ENCODE peak calls at places on chromosome 20, in four cellular contexts. A is adrenal gland, D is ovary, H is OCI-LY7. F is an unnamed sample.
A peak's percentile ranks its signal among the peaks of the same experiment; 100 is the strongest.

GRCh38 chr20:24773751-24774201 is 175.3 kb upstream of the CST7 start:
- DNase-seq in A (peak; percentile 10), D (no peak), H (no peak), F (no peak)

GRCh38 chr20:32238483-32239425 is 31.1 kb downstream of the POFUT1 start:
- DNase-seq in A (no peak), D (no peak), H (no peak), F (no peak)

GRCh38 chr20:10696650-10697049 is 22.9 kb upstream of the JAG1 start:
- DNase-seq in A (no peak), D (no peak), H (peak; percentile 18), F (no peak)

GRCh38 chr20:5369622-5370021 is 52.9 kb upstream of the PROKR2 start:
- DNase-seq in A (no peak), H (no peak), D (no peak), F (no peak)

GRCh38 chr20:6665621-6666345 is 101.7 kb upstream of the BMP2 start:
- DNase-seq in H (no peak), A (no peak), D (no peak), F (no peak)

GRCh38 chr20:52490715-52491430 is 299.3 kb upstream of the ZFP64 start:
- DNase-seq in D (no peak), A (no peak), H (no peak), F (no peak)

GRCh38 chr20:39619386-39619785 is 657.2 kb downstream of the DHX35 start:
- DNase-seq in H (no peak), D (no peak), A (no peak), F (no peak)

GRCh38 chr20:24933266-24933908 is 15.7 kb upstream of the CST7 start:
- DNase-seq in H (no peak), D (no peak), A (peak; percentile 23), F (no peak)

GRCh38 chr20:49508435-49509199 is 26.1 kb upstream of the KCNB1 start:
- DNase-seq in A (no peak), H (peak; percentile 73), D (no peak), F (no peak)

GRCh38 chr20:38130687-38131587 is 34.1 kb downstream of the TGM2 start:
- DNase-seq in H (no peak), D (peak; percentile 21), A (no peak), F (no peak)

GRCh38 chr20:42277203-42277602 is 659.0 kb upstream of the CHD6 start:
- DNase-seq in D (no peak), H (no peak), A (peak; percentile 66), F (no peak)

GRCh38 chr20:58993332-58994248 is 12.5 kb downstream of the NELFCD start:
- DNase-seq in A (no peak), H (no peak), D (no peak), F (no peak)

GRCh38 chr20:50413088-50413500 is 97.1 kb upstream of the PTPN1 start:
- DNase-seq in D (no peak), H (no peak), A (no peak), F (no peak)

GRCh38 chr20:63054695-63055240 is 48.0 kb upstream of the BHLHE23 start:
- DNase-seq in A (no peak), D (peak; percentile 25), H (no peak), F (no peak)

GRCh38 chr20:49446808-49447207 is 35.7 kb downstream of the KCNB1 start:
- DNase-seq in A (peak; percentile 74), H (no peak), D (peak; percentile 93), F (peak; percentile 45)

GRCh38 chr20:8764289-8764962 is 304.5 kb upstream of the PLCB4 start:
- DNase-seq in D (no peak), A (no peak), H (no peak), F (no peak)

GRCh38 chr20:63830821-63831593 is at the start of gene ZBTB46:
- DNase-seq in D (peak; percentile 83), H (peak; percentile 71), A (no peak), F (no peak)

GRCh38 chr20:7790189-7790588 is 150.1 kb downstream of the HAO1 start:
- DNase-seq in H (no peak), D (no peak), A (no peak), F (no peak)

GRCh38 chr20:64045346-64046011 is 4.0 kb downstream of the SOX18 start:
- DNase-seq in A (peak; percentile 70), D (no peak), H (no peak), F (no peak)

GRCh38 chr20:42095221-42095620 is 477.0 kb upstream of the CHD6 start:
- DNase-seq in A (no peak), H (no peak), D (no peak), F (no peak)

GRCh38 chr20:5991623-5992441 is 41.4 kb downstream of the MCM8 start:
- DNase-seq in H (no peak), A (no peak), D (no peak), F (no peak)

GRCh38 chr20:219290-220115 is 7.6 kb upstream of the DEFB129 start:
- DNase-seq in A (no peak), H (peak; percentile 27), D (no peak), F (no peak)

GRCh38 chr20:32625996-32626395 is 40.9 kb upstream of the NOL4L start:
- DNase-seq in H (no peak), D (no peak), A (no peak), F (no peak)

GRCh38 chr20:51624157-51624731 is 81.7 kb upstream of the NFATC2 start:
- DNase-seq in D (peak; percentile 67), A (peak; percentile 70), H (peak; percentile 89), F (no peak)

GRCh38 chr20:56316051-56316450 is 42.7 kb upstream of the FAM210B start:
- DNase-seq in H (no peak), D (no peak), A (no peak), F (no peak)

GRCh38 chr20:53711333-53712211 is 117.9 kb upstream of the ZNF217 start:
- DNase-seq in D (no peak), H (no peak), A (no peak), F (no peak)

GRCh38 chr20:19026901-19027644 is 185.4 kb upstream of the SLC24A3 start:
- DNase-seq in A (no peak), D (no peak), H (no peak), F (no peak)

GRCh38 chr20:8331740-8332412 is 199.8 kb downstream of the PLCB1 start:
- DNase-seq in D (no peak), H (no peak), A (peak; percentile 94), F (no peak)

GRCh38 chr20:13756551-13756950 is 28.2 kb downstream of the ESF1 start:
- DNase-seq in H (no peak), D (no peak), A (no peak), F (no peak)

GRCh38 chr20:32580970-32581838 is 3.9 kb downstream of the NOL4L start:
- DNase-seq in H (peak; percentile 33), D (no peak), A (no peak), F (no peak)

GRCh38 chr20:21125072-21125848 is 622 bp upstream of the KIZ start:
- DNase-seq in H (no peak), D (peak; percentile 39), A (peak; percentile 72), F (no peak)

GRCh38 chr20:24034820-24035219 is 46.2 kb upstream of the GGTLC1 start:
- DNase-seq in H (no peak), D (no peak), A (no peak), F (no peak)

GRCh38 chr20:63498950-63499332 is at the start of gene EEF1A2:
- DNase-seq in A (peak; percentile 76), D (no peak), H (peak; percentile 37), F (no peak)

GRCh38 chr20:4961746-4962145 is 39.6 kb downstream of the SLC23A2 start:
- DNase-seq in H (no peak), D (no peak), A (peak; percentile 93), F (no peak)

GRCh38 chr20:9935285-9935684 is 96.4 kb upstream of the PAK5 start:
- DNase-seq in A (no peak), D (no peak), H (no peak), F (no peak)

GRCh38 chr20:50518270-50518721 is 8.1 kb downstream of the PTPN1 start:
- DNase-seq in D (no peak), H (no peak), A (no peak), F (no peak)

GRCh38 chr20:23122959-23123655 is 37.0 kb upstream of the CD93 start:
- DNase-seq in D (no peak), A (no peak), H (no peak), F (no peak)

GRCh38 chr20:22080985-22081384 is 375.5 kb downstream of the PAX1 start:
- DNase-seq in A (no peak), H (no peak), D (no peak), F (no peak)

GRCh38 chr20:24305366-24305765 is 164.1 kb upstream of the SYNDIG1 start:
- DNase-seq in D (no peak), H (no peak), A (no peak), F (no peak)

GRCh38 chr20:35312348-35312747 is 20.1 kb upstream of the FAM83C start:
- DNase-seq in D (no peak), A (no peak), H (no peak), F (no peak)
- H3K4me1 ChIP-seq in D (no peaks in the 10 kb centered on the region), A (no peaks in the 10 kb centered on the region), H (no peaks in the 10 kb centered on the region), F (peaks cover 18% of the 10 kb centered on the region)

DNA sequence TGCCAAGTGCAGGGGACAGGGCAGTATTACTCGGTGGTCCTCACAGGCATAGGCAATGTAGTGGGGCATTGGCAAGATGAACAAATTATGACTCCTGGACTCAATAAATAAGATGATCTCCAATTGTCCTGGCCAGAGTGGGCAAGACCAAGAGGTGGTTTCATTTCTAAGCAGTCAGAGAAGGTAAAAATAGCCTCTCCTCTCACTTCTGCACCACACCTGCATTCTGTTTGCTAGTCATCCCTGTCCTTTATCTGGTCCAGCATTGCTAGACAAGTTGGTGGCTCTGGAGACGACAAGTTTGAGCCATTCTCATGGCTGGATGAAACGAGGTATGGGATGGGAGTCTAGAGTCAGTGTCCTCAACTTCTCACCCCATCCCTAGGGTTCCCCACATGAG is 83.0 kb downstream of the BANF2 start:
- DNase-seq in H (peak; percentile 16), D (no peak), A (no peak), F (no peak)
- TF ChIP-seq CTCF in H (no peak), D (no peak), A (no peak), F (no peak)

GRCh38 chr20:60252866-60253265 is 294.6 kb downstream of the CDH26 start:
- DNase-seq in D (no peak), H (no peak), A (no peak), F (no peak)
- H3K4me1 ChIP-seq in D (no peaks in the 10 kb centered on the region), H (no peaks in the 10 kb centered on the region), A (peaks cover 17% of the 10 kb centered on the region), F (no peaks in the 10 kb centered on the region)

GRCh38 chr20:43432498-43432897 is 25.2 kb upstream of the SRSF6 start:
- DNase-seq in H (no peak), D (no peak), A (peak; percentile 6), F (no peak)
- TF ChIP-seq CTCF in H (peak; percentile 20), D (no peak), A (no peak), F (no peak)

GRCh38 chr20:47315339-47315662 is 41.2 kb downstream of the ZMYND8 start:
- DNase-seq in D (no peak), H (no peak), A (no peak), F (no peak)
- H3K4me1 ChIP-seq in D (peaks cover 41% of the 10 kb centered on the region), H (peaks cover 20% of the 10 kb centered on the region), A (peaks cover 58% of the 10 kb centered on the region), F (peaks cover 70% of the 10 kb centered on the region)